ENCODE peak calls at places on chromosomes 13 and 19, in ten cellular contexts. E, A, G, O, Q, Y, Z, T, J and X are unnamed samples. For H3K9me3, the result is how much of the 10 kb centered on the place peaks cover.

GRCh38 chr13:53622431-53622830 is 593.8 kb downstream of the OLFM4 start:
- DNase-seq in J (no peak), O (no peak), A (no peak), Z (no peak), G (no peak), E (no peak), T (no peak), Q (no peak), Y (no peak), X (no peak)

GRCh38 chr19:48419158-48419920 is 25.9 kb downstream of the GRIN2D start:
- DNase-seq in G (peak), J (peak), Y (peak), O (peak), T (peak), E (peak), Z (peak), Q (peak), A (no peak), X (peak)

GRCh38 chr13:95643814-95644598 is 500 bp downstream of the DZIP1 start:
- DNase-seq in Z (no peak), G (peak), E (peak), Y (peak), Q (no peak), O (no peak), J (peak), T (peak), A (no peak), X (no peak)

GRCh38 chr13:37089495-37089894 is 16.0 kb downstream of the CSNK1A1L start:
- DNase-seq in G (no peak), E (no peak), A (no peak), Q (no peak), Z (no peak), J (no peak), O (no peak), T (no peak), Y (no peak), X (no peak)

GRCh38 chr13:60572003-60572792 is 175.2 kb downstream of the TDRD3 start:
- DNase-seq in Q (no peak), Z (no peak), G (no peak), Y (no peak), E (peak), O (no peak), T (no peak), A (no peak), J (no peak), X (no peak)

GRCh38 chr13:35164324-35164932 is 222.4 kb downstream of the NBEA start:
- DNase-seq in J (peak), A (no peak), G (no peak), E (peak), Z (no peak), T (no peak), Y (no peak), Q (no peak), O (no peak), X (no peak)

GRCh38 chr19:49860716-49861100 is 6.7 kb downstream of the PNKP start:
- DNase-seq in T (peak), A (no peak), Q (no peak), Z (no peak), Y (peak), G (peak), O (no peak), E (no peak), J (no peak), X (no peak)

GRCh38 chr19:1746401-1747284 is 6.7 kb upstream of the ONECUT3 start:
- DNase-seq in A (no peak), E (no peak), T (no peak), J (no peak), O (no peak), Y (no peak), Q (no peak), G (no peak), Z (no peak), X (no peak)

GRCh38 chr19:38216785-38217746 is 7.0 kb downstream of the DPF1 start:
- DNase-seq in O (no peak), J (no peak), Y (no peak), G (no peak), E (no peak), T (no peak), A (no peak), Z (no peak), Q (peak), X (no peak)

GRCh38 chr13:51698352-51698751 is 105.6 kb downstream of the DHRS12 start:
- DNase-seq in T (no peak), E (no peak), J (no peak), Y (no peak), O (no peak), Z (no peak), Q (no peak), G (no peak), A (no peak), X (no peak)

GRCh38 chr13:51697181-51697580 is 106.8 kb downstream of the DHRS12 start:
- DNase-seq in A (no peak), T (no peak), O (no peak), E (no peak), Q (no peak), J (no peak), Y (no peak), G (no peak), Z (no peak), X (no peak)

DNA sequence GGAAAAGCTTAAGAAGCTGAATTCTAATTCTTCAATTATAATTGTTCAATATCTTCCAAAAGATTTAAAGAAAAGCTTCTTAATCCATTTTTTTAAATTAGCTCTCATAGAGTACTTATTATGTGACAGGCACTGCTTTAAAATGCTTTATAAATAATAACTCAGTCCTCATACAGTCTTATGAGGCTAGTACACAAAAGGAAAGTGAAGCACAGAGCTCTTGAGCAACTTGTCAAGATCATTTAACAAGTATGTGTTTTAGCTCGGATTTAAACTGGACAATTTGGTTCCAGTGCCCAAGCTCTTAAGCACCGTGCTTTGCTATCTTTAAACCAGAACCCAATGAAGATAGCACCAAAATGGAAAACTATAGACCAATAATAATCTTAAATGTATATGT is 106.1 kb downstream of the DHRS12 start:
- DNase-seq in Q (no peak), O (no peak), A (no peak), Y (no peak), E (no peak), Z (no peak), J (no peak), T (no peak), G (no peak), X (no peak)
- H3K9me3 ChIP-seq in Q (under half), O (under half), A (under half), Y (under half), E (under half), Z (under half), J (under half), T (under half), G (under half), X (under half)

GRCh38 chr19:12137541-12137940 is 2.6 kb downstream of the ZNF20 start:
- DNase-seq in E (no peak), Z (peak), G (no peak), Y (no peak), T (no peak), A (no peak), Q (no peak), J (peak), O (no peak), X (no peak)

GRCh38 chr19:12140545-12141404 is 625 bp upstream of the ZNF20 start:
- DNase-seq in Y (peak), A (peak), O (peak), E (peak), Q (peak), J (peak), T (peak), G (peak), Z (peak), X (peak)

GRCh38 chr19:12139885-12140544 is at the start of gene ZNF20:
- DNase-seq in Q (peak), T (peak), G (peak), A (peak), Z (peak), Y (peak), O (peak), E (peak), J (peak), X (peak)

GRCh38 chr19:12141405-12141736 is 1.2 kb upstream of the ZNF20 start:
- DNase-seq in E (no peak), T (no peak), J (no peak), Q (no peak), Y (no peak), Z (no peak), O (no peak), G (no peak), A (no peak), X (no peak)

GRCh38 chr19:12139309-12139708 is 841 bp downstream of the ZNF20 start:
- DNase-seq in E (peak), A (no peak), Z (no peak), T (no peak), O (no peak), Y (no peak), G (no peak), Q (no peak), J (no peak), X (no peak)
- H3K9me3 ChIP-seq in E (under half), A (under half), Z (under half), T (under half), O (under half), Y (under half), G (under half), Q (under half), J (under half), X (under half)

DNA sequence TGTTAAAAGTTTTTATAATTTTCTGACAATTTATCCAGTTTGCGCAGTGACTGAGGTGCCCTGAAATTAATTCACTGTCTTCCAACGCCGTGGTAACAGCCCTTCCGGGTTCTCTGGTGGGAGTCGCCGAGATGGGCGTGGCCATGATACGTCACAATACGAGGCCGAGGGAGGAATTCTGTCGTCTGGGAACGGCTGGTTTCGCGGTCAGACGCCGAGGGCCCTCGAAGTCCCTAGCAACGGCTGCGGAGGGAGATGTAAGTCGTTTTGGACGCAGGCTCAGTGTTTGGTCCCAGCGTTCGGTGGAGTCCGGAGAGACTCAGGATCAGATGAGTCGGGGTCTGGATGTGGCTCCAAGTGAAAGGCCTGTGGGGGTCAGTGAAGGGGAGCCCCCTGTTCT is 21.7 kb downstream of the ZNF613 start:
- DNase-seq in A (no peak), Y (peak), Z (no peak), Q (no peak), E (no peak), O (no peak), J (no peak), T (peak), G (no peak), X (no peak)
- H3K9me3 ChIP-seq in A (half or more), Y (half or more), Z (half or more), Q (half or more), E (under half), O (under half), J (under half), T (half or more), G (under half), X (under half)

GRCh38 chr13:30301827-30302226 is 5.5 kb downstream of the KATNAL1 start:
- DNase-seq in O (no peak), T (no peak), Q (no peak), Z (no peak), J (no peak), G (no peak), E (no peak), A (no peak), Y (no peak), X (no peak)
- H3K9me3 ChIP-seq in O (under half), T (under half), Q (under half), Z (under half), J (under half), G (under half), E (under half), A (under half), Y (under half), X (under half)

GRCh38 chr13:83182845-83183244 is 699.4 kb downstream of the SLITRK1 start:
- DNase-seq in Y (no peak), Z (no peak), T (peak), E (no peak), A (no peak), O (no peak), J (no peak), G (no peak), Q (no peak), X (no peak)

GRCh38 chr13:83183439-83184149 is 698.7 kb downstream of the SLITRK1 start:
- DNase-seq in J (no peak), A (no peak), Z (no peak), Y (no peak), O (no peak), Q (no peak), E (no peak), T (peak), G (no peak), X (no peak)

GRCh38 chr13:83190020-83190419 is 692.3 kb downstream of the SLITRK1 start:
- DNase-seq in J (no peak), E (no peak), Z (no peak), T (no peak), A (no peak), O (no peak), Y (no peak), G (no peak), Q (no peak), X (no peak)

GRCh38 chr13:83184150-83184475 is 698.2 kb downstream of the SLITRK1 start:
- DNase-seq in G (no peak), O (no peak), T (no peak), Z (no peak), Q (no peak), A (no peak), J (no peak), Y (no peak), E (no peak), X (no peak)

DNA sequence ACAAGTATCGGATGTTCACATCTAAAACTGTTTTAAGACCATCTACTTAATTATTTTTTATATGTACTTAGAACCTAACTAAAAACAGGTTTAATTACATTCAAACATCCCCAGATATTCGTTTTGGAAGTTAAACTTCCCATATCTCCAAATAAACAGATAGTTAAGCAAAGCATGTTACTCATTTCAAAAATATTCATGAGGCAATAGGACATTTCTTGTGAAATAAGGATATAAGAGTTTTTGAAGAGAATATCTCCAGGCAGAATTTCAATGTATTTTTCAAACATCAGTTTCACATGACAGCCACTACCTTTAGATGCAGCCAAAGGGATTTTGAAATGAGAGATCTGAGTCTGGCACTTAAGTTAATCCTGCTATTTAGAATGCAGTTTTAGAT is 697.5 kb downstream of the SLITRK1 start:
- DNase-seq in G (no peak), Z (no peak), Q (no peak), J (no peak), T (no peak), E (no peak), A (no peak), O (no peak), Y (no peak), X (no peak)
- H3K9me3 ChIP-seq in G (under half), Z (under half), Q (under half), J (under half), T (under half), E (under half), A (under half), O (under half), Y (under half), X (under half)

GRCh38 chr19:53285087-53285486 is 17.6 kb upstream of the VN1R4 start:
- DNase-seq in G (no peak), T (no peak), J (no peak), O (no peak), E (no peak), Y (no peak), A (no peak), Q (no peak), Z (no peak), X (no peak)

GRCh38 chr19:53294786-53295441 is 27.4 kb upstream of the VN1R4 start:
- DNase-seq in O (no peak), Y (no peak), Q (no peak), E (peak), G (no peak), A (no peak), J (no peak), Z (no peak), T (no peak), X (no peak)

GRCh38 chr19:53290758-53291549 is 23.4 kb upstream of the VN1R4 start:
- DNase-seq in Q (no peak), Y (no peak), G (no peak), E (no peak), A (no peak), T (peak), J (no peak), O (no peak), Z (no peak), X (no peak)
- H3K9me3 ChIP-seq in Q (under half), Y (under half), G (under half), E (under half), A (under half), T (half or more), J (under half), O (under half), Z (under half), X (under half)